ENCODE peak calls at places on chromosomes 2 and 18, in eight cellular contexts. V is M059J; Y is mammary epithelial cell; L is IMR-90; H is stimulated activated CD8-positive, alpha-beta memory T cell treated with anti-CD3 and anti-CD28 coated beads, Interleukin-7, amount 100 ng/mL, for 1 hour; A is activated CD8-positive, alpha-beta memory T cell treated with anti-CD3 and anti-CD28 coated beads for 1 hour; W is KBM-7; S is pons. I is an unnamed sample.
A peak's percentile ranks its signal among the peaks of the same experiment; 100 is the strongest.

GRCh38 chr2:220334871-220335590 is 707.6 kb downstream of the SLC4A3 start:
- DNase-seq in V (peak; percentile 59), Y (peak; percentile 14), L (no peak), H (no peak), A (no peak), W (no peak), S (no peak), I (no peak)

GRCh38 chr2:196479350-196479749 is 160.2 kb upstream of the CCDC150 start:
- DNase-seq in V (peak; percentile 83), Y (peak; percentile 40), L (peak; percentile 69), H (no peak), A (no peak), W (no peak), S (no peak), I (no peak)

GRCh38 chr2:217288472-217289063 is 428.7 kb upstream of the TNP1 start:
- DNase-seq in V (no peak), Y (no peak), L (no peak), H (no peak), A (no peak), W (no peak), S (no peak), I (no peak)

GRCh38 chr2:191957996-191958860 is 111.3 kb upstream of the CAVIN2 start:
- DNase-seq in V (no peak), Y (no peak), L (no peak), H (no peak), A (no peak), W (no peak), S (no peak), I (no peak)

GRCh38 chr2:30694286-30695055 is 112.8 kb downstream of the CAPN13 start:
- DNase-seq in V (no peak), Y (no peak), L (peak; percentile 66), H (no peak), A (no peak), W (no peak), S (no peak), I (no peak)

GRCh38 chr2:96903318-96903717 is 33.4 kb upstream of the SEMA4C start:
- DNase-seq in V (no peak), Y (no peak), L (no peak), H (no peak), A (no peak), W (no peak), S (no peak), I (no peak)

GRCh38 chr2:127650785-127651380 is 4.9 kb downstream of the GPR17 start:
- DNase-seq in V (peak; percentile 29), Y (no peak), L (no peak), H (no peak), A (no peak), W (no peak), S (no peak), I (no peak)

GRCh38 chr2:27663160-27663462 is 303 bp downstream of the SUPT7L start:
- DNase-seq in V (no peak), Y (no peak), L (no peak), H (no peak), A (no peak), W (no peak), S (no peak), I (no peak)

GRCh38 chr2:63772061-63772460 is 69.6 kb upstream of the UGP2 start:
- DNase-seq in V (no peak), Y (no peak), L (no peak), H (no peak), A (no peak), W (no peak), S (no peak), I (no peak)

GRCh38 chr2:232863996-232864395 is 6.1 kb upstream of the SNORC start:
- DNase-seq in V (no peak), Y (no peak), L (no peak), H (no peak), A (no peak), W (no peak), S (no peak), I (no peak)

GRCh38 chr2:141923657-141924056 is 207.2 kb downstream of the LRP1B start:
- DNase-seq in V (no peak), Y (peak; percentile 78), L (peak; percentile 44), H (no peak), A (no peak), W (no peak), S (no peak), I (no peak)

GRCh38 chr2:240355962-240356361 is 79.5 kb upstream of the GPC1 start:
- DNase-seq in V (no peak), Y (no peak), L (no peak), H (no peak), A (no peak), W (no peak), S (no peak), I (no peak)

GRCh38 chr18:66124394-66124793 is 373.6 kb downstream of the CDH7 start:
- DNase-seq in V (no peak), Y (no peak), L (no peak), H (no peak), A (no peak), W (no peak), S (peak; percentile 18), I (no peak)

GRCh38 chr2:42864222-42864621 is 71.8 kb upstream of the HAAO start:
- DNase-seq in V (no peak), Y (no peak), L (no peak), H (no peak), A (no peak), W (no peak), S (no peak), I (no peak)

GRCh38 chr2:25115902-25116301 is 52.5 kb downstream of the POMC start:
- DNase-seq in V (peak; percentile 18), Y (no peak), L (peak; percentile 68), H (no peak), A (no peak), W (no peak), S (no peak), I (no peak)

GRCh38 chr2:26681656-26682055 is 10.9 kb upstream of the KCNK3 start:
- DNase-seq in V (no peak), Y (no peak), L (no peak), H (no peak), A (no peak), W (no peak), S (no peak), I (no peak)

I was measured in cortex of kidney.